ENCODE peak calls at places on chromosome 13, in ten cellular contexts. Q is tibial nerve, S is left ventricle myocardium inferior, R is choroid plexus epithelial cell, Z is mucosa of descending colon, L is tibial artery, Y is PC-3, W is brain microvascular endothelial cell, G is GM06990, B is fibroblast of pulmonary artery. V is an unnamed sample.

GRCh38 chr13:25836709-25837316 is 215.0 kb downstream of the SHISA2 start:
- DNase-seq in Q (no peak), S (no peak), R (no peak), Z (no peak), L (no peak), Y (no peak), W (no peak), G (no peak), B (no peak), V (no peak)

GRCh38 chr13:85567909-85568308 is 231.3 kb downstream of the SLITRK6 start:
- DNase-seq in Q (no peak), S (no peak), R (no peak), Z (no peak), L (no peak), Y (no peak), W (no peak), G (no peak), B (no peak), V (no peak)

GRCh38 chr13:32527151-32527550 is 11.4 kb downstream of the N4BP2L2 start:
- DNase-seq in Q (no peak), S (no peak), R (no peak), Z (no peak), L (no peak), Y (no peak), W (no peak), G (no peak), B (no peak), V (no peak)

GRCh38 chr13:49063526-49063925 is 87.8 kb downstream of the FNDC3A start:
- DNase-seq in Q (no peak), S (no peak), R (no peak), Z (no peak), L (no peak), Y (peak), W (no peak), G (no peak), B (peak), V (no peak)

GRCh38 chr13:48291730-48292129 is 11.8 kb upstream of the RB1 start:
- DNase-seq in Q (no peak), S (no peak), R (peak), Z (peak), L (no peak), Y (no peak), W (no peak), G (no peak), B (no peak), V (no peak)

GRCh38 chr13:23753523-23753922 is 135.7 kb downstream of the MIPEP start:
- DNase-seq in Q (no peak), S (no peak), R (peak), Z (no peak), L (no peak), Y (peak), W (peak), G (no peak), B (peak), V (peak)

GRCh38 chr13:110425444-110425780 is 118.3 kb downstream of the COL4A2 start:
- DNase-seq in Q (no peak), S (no peak), R (peak), Z (no peak), L (no peak), Y (no peak), W (peak), G (no peak), B (no peak), V (no peak)

GRCh38 chr13:27293873-27294515 is 23.4 kb downstream of the RASL11A start:
- DNase-seq in Q (no peak), S (no peak), R (no peak), Z (no peak), L (no peak), Y (no peak), W (no peak), G (no peak), B (no peak), V (no peak)

DNA sequence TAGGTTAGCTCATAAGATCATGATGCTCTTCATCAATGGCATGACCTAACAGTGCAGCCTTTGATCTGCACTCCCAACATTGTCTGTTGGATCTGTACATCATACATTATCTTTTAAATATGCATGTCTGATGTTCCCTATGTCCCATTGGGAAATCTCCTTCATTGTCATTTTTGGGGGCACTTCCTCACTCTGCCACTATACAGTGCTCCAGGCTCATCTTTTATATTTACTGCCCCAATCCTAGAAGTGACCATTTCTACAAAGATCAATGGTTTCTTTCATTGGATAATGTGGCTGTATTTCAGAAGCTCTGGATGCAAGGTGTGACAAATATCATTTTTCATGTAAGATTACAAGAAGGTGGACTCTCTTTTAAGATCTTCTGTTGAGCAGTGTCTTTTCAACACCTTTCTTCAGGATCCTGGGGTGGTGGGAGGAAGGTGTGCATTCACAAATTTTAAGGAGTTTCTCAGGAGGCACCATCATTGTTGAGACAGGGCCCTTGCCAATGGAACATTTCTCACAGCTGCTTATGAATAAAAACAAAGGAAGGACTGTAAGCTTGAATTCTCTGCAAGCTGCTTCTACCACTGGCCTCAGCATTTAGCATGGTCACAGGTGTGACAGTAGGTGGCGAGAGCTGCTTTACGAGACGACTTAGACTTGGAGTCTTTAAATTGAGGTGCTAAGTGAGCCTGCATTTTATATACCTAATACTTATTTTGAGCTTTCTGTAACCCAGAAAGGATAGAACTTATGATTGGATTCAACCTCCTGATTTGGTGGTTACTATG is 403.0 kb downstream of the LMO7 start:
- DNase-seq in Q (no peak), S (no peak), R (no peak), Z (no peak), L (no peak), Y (peak), W (no peak), G (no peak), B (no peak), V (no peak)
- TF ChIP-seq CTCF in Q (no peak), S (no peak), R (peak), Z (no peak), L (no peak), Y (peak), W (peak), G (no peak), B (no peak), V (no peak)

DNA sequence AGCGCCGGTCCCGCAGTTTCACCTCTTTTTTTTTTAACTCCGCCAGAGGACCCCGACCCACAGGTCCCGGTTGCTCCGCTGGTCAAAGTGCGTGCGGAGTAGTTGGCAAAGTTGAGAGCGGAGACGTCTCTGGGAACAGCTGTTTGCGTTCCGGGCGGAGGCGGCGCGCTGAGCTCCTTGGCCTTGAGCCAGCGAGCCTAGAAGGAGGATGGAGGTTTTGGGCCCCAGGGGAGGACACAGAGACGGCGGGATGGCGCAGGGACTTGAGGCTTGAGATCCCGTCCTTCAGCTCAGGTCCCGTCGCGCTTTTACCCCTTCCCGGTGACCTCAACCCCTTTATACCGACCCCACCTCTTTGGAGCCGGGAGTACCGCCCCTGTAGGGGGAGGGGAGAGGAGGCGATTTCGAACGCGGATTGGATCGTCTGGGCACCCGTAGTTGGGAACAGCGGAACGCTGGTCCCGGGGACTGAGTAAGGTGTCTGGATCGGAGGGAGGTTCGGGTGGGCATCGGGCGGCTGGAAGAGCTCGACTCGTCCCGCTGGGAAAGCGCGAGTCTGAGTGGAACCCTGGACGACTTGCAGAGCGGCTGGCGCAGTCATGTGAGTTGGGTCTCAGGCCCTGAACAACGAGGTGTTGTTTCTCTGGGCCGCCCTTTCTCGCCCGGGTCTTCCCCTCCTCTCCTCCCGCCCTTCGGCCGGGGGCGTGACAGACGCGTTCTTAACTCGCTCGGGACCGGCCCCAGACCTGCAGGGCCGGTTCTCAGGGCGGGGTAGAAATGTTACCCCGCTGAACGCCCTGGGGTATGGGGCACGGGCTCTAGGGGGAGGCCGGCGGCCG is at the start of gene WBP4:
- DNase-seq in Q (peak), S (peak), R (peak), Z (peak), L (peak), Y (peak), W (peak), G (peak), B (peak), V (peak)
- H3K4me3 ChIP-seq in Q (peak), S (peak), R (peak), Z (peak), L (peak), Y (peak), W (peak), G (peak), B (peak), V (peak)

DNA sequence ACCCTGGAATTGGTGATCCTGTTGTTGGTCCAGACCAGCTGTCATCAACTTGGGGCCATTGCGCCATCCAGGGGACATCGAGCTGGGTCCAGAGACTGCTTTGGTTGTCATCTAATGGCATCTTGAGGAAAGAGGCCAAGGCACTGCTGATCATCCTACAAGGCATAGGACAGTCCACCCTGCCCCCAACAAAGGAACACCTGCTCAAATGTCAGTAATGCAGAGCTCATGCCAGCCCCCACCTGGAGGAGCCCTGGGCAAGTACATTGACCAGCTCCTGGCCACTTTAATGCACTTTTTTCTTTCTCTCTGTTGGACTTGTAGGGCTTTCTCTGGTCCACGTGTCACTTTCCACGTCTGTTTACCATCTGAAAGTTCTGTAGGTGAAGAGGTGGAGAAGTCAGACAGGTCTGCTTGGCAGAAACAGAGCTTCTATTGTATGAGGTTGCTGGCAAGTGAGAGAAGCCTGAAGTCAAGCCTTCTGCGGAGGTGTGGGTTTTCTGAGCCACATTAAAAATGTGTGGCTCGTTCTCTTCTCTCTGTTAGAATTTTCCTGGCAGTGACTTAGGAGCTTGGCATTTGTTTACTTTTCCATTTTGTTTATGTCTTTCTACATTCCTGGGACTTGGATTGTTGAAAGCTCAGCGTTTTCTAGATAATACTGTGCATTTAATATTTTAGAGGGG is 124.0 kb upstream of the RNF113B start:
- DNase-seq in Q (no peak), S (no peak), R (peak), Z (no peak), L (no peak), Y (peak), W (no peak), G (no peak), B (peak), V (no peak)
- TF ChIP-seq CTCF in Q (no peak), S (no peak), R (no peak), Z (no peak), L (no peak), Y (no peak), W (no peak), G (no peak), B (no peak), V (no peak)

GRCh38 chr13:78593129-78593528 is 10.2 kb downstream of the POU4F1 start:
- DNase-seq in Q (no peak), S (no peak), R (no peak), Z (no peak), L (no peak), Y (no peak), W (no peak), G (no peak), B (no peak), V (no peak)

GRCh38 chr13:78595819-78596700 is 7.3 kb downstream of the POU4F1 start:
- DNase-seq in Q (no peak), S (no peak), R (no peak), Z (no peak), L (no peak), Y (no peak), W (no peak), G (peak), B (no peak), V (no peak)

GRCh38 chr13:78593652-78594494 is 9.5 kb downstream of the POU4F1 start:
- DNase-seq in Q (no peak), S (no peak), R (no peak), Z (no peak), L (no peak), Y (no peak), W (no peak), G (no peak), B (no peak), V (no peak)

GRCh38 chr13:78596701-78597550 is 6.4 kb downstream of the POU4F1 start:
- DNase-seq in Q (no peak), S (no peak), R (no peak), Z (no peak), L (no peak), Y (no peak), W (no peak), G (no peak), B (no peak), V (no peak)

DNA sequence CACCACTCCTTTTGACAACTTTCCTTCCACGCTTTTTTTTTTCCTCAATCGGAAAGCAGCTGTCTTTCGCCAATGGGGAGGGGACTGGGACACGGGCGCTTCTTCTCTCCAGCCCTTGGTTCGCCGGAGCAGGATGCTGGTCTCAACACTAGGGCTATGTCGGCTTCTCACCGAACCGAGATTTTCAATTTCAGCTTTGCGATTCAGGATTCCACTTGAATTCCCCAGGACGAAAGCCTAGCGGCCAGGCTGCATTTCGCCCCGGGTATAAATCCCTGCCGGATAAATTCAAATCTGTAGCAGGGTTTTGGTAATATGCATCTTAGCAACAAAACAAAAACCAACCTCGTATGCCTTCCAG is 7.9 kb downstream of the POU4F1 start:
- DNase-seq in Q (no peak), S (no peak), R (no peak), Z (no peak), L (no peak), Y (no peak), W (no peak), G (no peak), B (no peak), V (no peak)
- H3K4me3 ChIP-seq in Q (no peak), S (peak), R (no peak), Z (no peak), L (no peak), Y (no peak), W (no peak), G (no peak), B (no peak), V (no peak)

DNA sequence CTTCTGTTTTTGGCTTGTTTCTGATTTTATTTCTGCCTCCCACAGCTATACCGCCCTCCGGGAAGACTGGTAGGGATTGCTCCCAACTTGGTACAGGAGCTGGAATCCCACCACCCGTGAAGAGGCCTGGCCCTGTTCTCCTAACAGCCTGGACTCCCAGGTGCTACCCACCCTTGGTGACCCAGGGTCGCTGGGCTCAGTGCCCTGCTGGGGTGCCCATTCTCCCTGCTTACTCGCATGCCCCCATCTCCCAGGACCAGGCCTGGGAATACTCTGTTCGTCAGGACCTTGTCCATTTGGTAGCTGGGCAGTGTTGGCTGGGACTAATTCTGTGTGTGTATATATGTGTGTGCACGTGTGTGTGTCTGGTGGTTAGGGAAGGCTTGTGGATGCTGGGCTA is 41.0 kb upstream of the TMTC4 start:
- DNase-seq in Q (no peak), S (no peak), R (no peak), Z (no peak), L (no peak), Y (no peak), W (no peak), G (no peak), B (no peak), V (no peak)
- TF ChIP-seq CTCF in Q (no peak), S (no peak), R (no peak), Z (no peak), L (no peak), Y (no peak), W (no peak), G (no peak), B (no peak), V (no peak)